ENCODE peak calls at places on chromosomes 6 and 20, in ten cellular contexts. H is kidney, U is GM12865, M is endothelial cell of umbilical vein, W is fibroblast of lung, Q is transverse colon, F is body of pancreas, T is NT2/D1, D is AG04450, K is sigmoid colon. A is an unnamed sample.

GRCh38 chr20:34515484-34516037 is 661 bp upstream of the DYNLRB1 start:
- DNase-seq in H (peak), U (peak), M (no peak), W (peak), Q (peak), F (peak), T (peak), D (no peak), K (peak), A (peak)

GRCh38 chr6:68559716-68560115 is 75.4 kb upstream of the ADGRB3 start:
- DNase-seq in H (no peak), U (no peak), M (no peak), W (peak), Q (no peak), F (no peak), T (peak), D (no peak), K (no peak), A (peak)

GRCh38 chr6:67047996-67048395 is 1341.0 kb upstream of the EYS start:
- DNase-seq in H (no peak), U (no peak), M (no peak), W (no peak), Q (no peak), F (no peak), T (no peak), D (no peak), K (no peak), A (no peak)

GRCh38 chr6:19569563-19569962 is 267.6 kb upstream of the ID4 start:
- DNase-seq in H (no peak), U (no peak), M (no peak), W (no peak), Q (no peak), F (no peak), T (no peak), D (no peak), K (no peak), A (peak)

GRCh38 chr6:30006170-30007131 is 54.6 kb upstream of the POLR1H start:
- DNase-seq in H (peak), U (no peak), M (no peak), W (no peak), Q (peak), F (peak), T (no peak), D (no peak), K (peak), A (no peak)

GRCh38 chr6:161836643-161837448 is 563.0 kb upstream of the AGPAT4 start:
- DNase-seq in H (no peak), U (no peak), M (no peak), W (peak), Q (no peak), F (peak), T (no peak), D (no peak), K (no peak), A (no peak)

GRCh38 chr20:20665200-20665599 is 47.2 kb downstream of the RALGAPA2 start:
- DNase-seq in H (no peak), U (no peak), M (peak), W (no peak), Q (no peak), F (no peak), T (no peak), D (no peak), K (no peak), A (no peak)

GRCh38 chr20:24977336-24977735 is 15.2 kb downstream of the APMAP start:
- DNase-seq in H (no peak), U (no peak), M (no peak), W (no peak), Q (no peak), F (no peak), T (no peak), D (no peak), K (peak), A (no peak)

GRCh38 chr20:10637563-10637962 is 36.2 kb downstream of the JAG1 start:
- DNase-seq in H (no peak), U (no peak), M (peak), W (no peak), Q (no peak), F (no peak), T (peak), D (no peak), K (no peak), A (no peak)

GRCh38 chr6:24766685-24767462 is 7.9 kb upstream of the GMNN start:
- DNase-seq in H (no peak), U (peak), M (peak), W (peak), Q (no peak), F (no peak), T (no peak), D (no peak), K (no peak), A (no peak)

GRCh38 chr20:51303731-51304670 is 238.5 kb downstream of the NFATC2 start:
- DNase-seq in H (no peak), U (no peak), M (no peak), W (no peak), Q (no peak), F (no peak), T (no peak), D (no peak), K (no peak), A (peak)

GRCh38 chr6:30841644-30842504 is 42.4 kb upstream of the DDR1 start:
- DNase-seq in H (no peak), U (no peak), M (no peak), W (peak), Q (no peak), F (peak), T (no peak), D (no peak), K (no peak), A (no peak)

GRCh38 chr20:61699184-61700066 is 366.3 kb downstream of the TAF4 start:
- DNase-seq in H (peak), U (no peak), M (no peak), W (peak), Q (no peak), F (no peak), T (no peak), D (no peak), K (no peak), A (no peak)

GRCh38 chr6:6730831-6731230 is 142.3 kb downstream of the LY86 start:
- DNase-seq in H (no peak), U (no peak), M (peak), W (peak), Q (no peak), F (no peak), T (no peak), D (peak), K (peak), A (peak)

GRCh38 chr6:13336553-13336952 is 8.2 kb upstream of the TBC1D7 start:
- DNase-seq in H (peak), U (peak), M (peak), W (peak), Q (peak), F (peak), T (peak), D (peak), K (peak), A (peak)

GRCh38 chr20:17972121-17972520 is 3.3 kb downstream of the MGME1 start:
- DNase-seq in H (no peak), U (no peak), M (peak), W (no peak), Q (no peak), F (no peak), T (no peak), D (no peak), K (no peak), A (no peak)

GRCh38 chr6:29926795-29927427 is 15.4 kb upstream of the HLA-A start:
- DNase-seq in H (peak), U (peak), M (peak), W (peak), Q (peak), F (peak), T (no peak), D (no peak), K (peak), A (no peak)

GRCh38 chr6:157832250-157832967 is 9.4 kb downstream of the SNX9 start:
- DNase-seq in H (no peak), U (no peak), M (no peak), W (peak), Q (no peak), F (no peak), T (no peak), D (no peak), K (no peak), A (no peak)
- H3K4me3 ChIP-seq in H (no peak), U (no peak), M (no peak), W (no peak), Q (no peak), F (no peak), T (no peak), D (no peak), K (no peak), A (no peak)

GRCh38 chr6:139533573-139534471 is 159.4 kb upstream of the CITED2 start:
- DNase-seq in H (peak), U (no peak), M (peak), W (peak), Q (peak), F (peak), T (no peak), D (peak), K (no peak), A (no peak)

GRCh38 chr6:139530551-139530950 is 156.1 kb upstream of the CITED2 start:
- DNase-seq in H (no peak), U (no peak), M (no peak), W (no peak), Q (no peak), F (no peak), T (no peak), D (no peak), K (no peak), A (no peak)

GRCh38 chr6:139531148-139531547 is 156.7 kb upstream of the CITED2 start:
- DNase-seq in H (no peak), U (peak), M (no peak), W (peak), Q (peak), F (no peak), T (no peak), D (no peak), K (no peak), A (no peak)

GRCh38 chr6:139533166-139533565 is 158.7 kb upstream of the CITED2 start:
- DNase-seq in H (no peak), U (no peak), M (no peak), W (no peak), Q (no peak), F (no peak), T (no peak), D (no peak), K (no peak), A (no peak)

DNA sequence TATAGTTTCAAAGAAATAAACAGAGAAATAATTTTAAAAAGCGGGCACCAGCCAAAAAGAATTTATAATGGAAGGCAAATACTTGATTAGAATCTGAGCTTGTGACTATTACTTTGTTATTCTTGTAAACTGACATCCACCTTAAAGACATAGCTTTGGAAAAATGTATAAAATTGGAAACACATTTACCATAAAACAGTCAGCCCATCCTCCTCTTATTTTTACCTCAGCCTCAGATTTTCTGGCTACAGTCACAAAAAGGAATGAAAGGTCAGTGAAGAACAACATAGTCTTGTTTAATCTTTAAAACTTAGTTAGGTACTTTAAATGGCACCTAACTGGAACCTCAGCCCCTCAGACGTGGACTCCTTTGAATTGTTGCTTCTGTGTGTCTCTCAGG is 157.3 kb upstream of the CITED2 start:
- DNase-seq in H (no peak), U (no peak), M (no peak), W (no peak), Q (no peak), F (no peak), T (no peak), D (no peak), K (no peak), A (no peak)
- H3K4me3 ChIP-seq in H (no peak), U (no peak), M (no peak), W (no peak), Q (no peak), F (no peak), T (no peak), D (no peak), K (no peak), A (no peak)

GRCh38 chr20:9070304-9070703 is 1.4 kb downstream of the PLCB4 start:
- DNase-seq in H (no peak), U (no peak), M (no peak), W (no peak), Q (no peak), F (no peak), T (no peak), D (no peak), K (no peak), A (no peak)
- H3K4me3 ChIP-seq in H (no peak), U (no peak), M (no peak), W (peak), Q (no peak), F (no peak), T (no peak), D (no peak), K (no peak), A (no peak)

GRCh38 chr20:62736407-62737071 is 27.9 kb downstream of the NTSR1 start:
- DNase-seq in H (peak), U (no peak), M (no peak), W (no peak), Q (peak), F (no peak), T (no peak), D (no peak), K (no peak), A (no peak)

GRCh38 chr20:62736026-62736406 is 27.4 kb downstream of the NTSR1 start:
- DNase-seq in H (peak), U (no peak), M (no peak), W (no peak), Q (peak), F (no peak), T (no peak), D (no peak), K (no peak), A (no peak)

GRCh38 chr20:62737971-62738881 is 29.6 kb downstream of the NTSR1 start:
- DNase-seq in H (peak), U (no peak), M (no peak), W (no peak), Q (peak), F (no peak), T (no peak), D (no peak), K (no peak), A (no peak)

GRCh38 chr20:62739067-62739466 is 30.4 kb downstream of the NTSR1 start:
- DNase-seq in H (peak), U (no peak), M (no peak), W (no peak), Q (peak), F (no peak), T (no peak), D (no peak), K (peak), A (no peak)

DNA sequence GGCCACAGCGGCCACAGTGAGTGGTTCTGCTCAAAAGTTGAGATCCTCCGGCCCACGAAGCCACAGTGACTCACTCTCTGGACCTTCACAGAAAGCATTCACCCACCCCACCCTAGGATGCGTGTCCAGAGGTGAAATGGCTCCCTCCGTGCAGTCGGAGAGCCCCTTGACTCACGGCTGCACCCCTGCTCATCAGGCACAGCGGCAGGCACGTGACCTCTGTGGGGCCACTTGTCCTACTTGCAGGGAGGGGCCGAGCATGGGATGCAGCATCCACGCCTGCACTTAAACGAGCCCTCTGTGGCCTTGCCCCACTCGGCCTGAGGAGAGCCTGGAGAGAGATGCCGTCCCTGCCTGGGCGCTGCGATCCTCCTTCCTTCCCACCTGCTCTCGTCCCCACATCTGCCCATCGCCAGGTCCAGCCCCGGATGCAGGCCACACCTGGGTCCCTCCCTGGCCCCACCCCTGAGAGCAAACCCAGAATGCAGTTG is 28.7 kb downstream of the NTSR1 start:
- DNase-seq in H (no peak), U (no peak), M (no peak), W (peak), Q (peak), F (no peak), T (no peak), D (no peak), K (no peak), A (no peak)
- H3K4me3 ChIP-seq in H (no peak), U (no peak), M (no peak), W (no peak), Q (no peak), F (no peak), T (no peak), D (no peak), K (no peak), A (no peak)

GRCh38 chr6:89034586-89035251 is 45.8 kb upstream of the PNRC1 start:
- DNase-seq in H (no peak), U (no peak), M (no peak), W (peak), Q (no peak), F (no peak), T (peak), D (no peak), K (peak), A (peak)
- H3K4me3 ChIP-seq in H (peak), U (no peak), M (no peak), W (no peak), Q (no peak), F (no peak), T (no peak), D (peak), K (no peak), A (no peak)

DNA sequence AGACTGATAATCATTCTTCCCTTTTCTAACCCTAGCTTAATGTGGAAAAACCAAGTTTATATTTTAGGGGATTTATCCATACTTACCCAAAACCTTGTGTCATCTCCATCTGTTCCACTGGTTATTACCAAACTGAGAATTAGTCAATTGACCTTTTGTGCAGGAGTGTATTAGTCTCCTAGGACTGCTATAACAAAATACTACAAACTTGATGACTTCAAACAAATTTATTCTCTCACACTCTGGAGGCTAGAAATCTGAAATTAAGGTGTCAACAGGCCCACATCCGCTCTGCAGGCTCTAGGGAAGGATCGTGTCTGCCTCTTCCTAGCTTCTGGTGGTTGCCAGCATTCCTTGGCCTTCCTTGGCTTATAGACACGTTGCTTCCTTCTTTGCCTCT is 12.7 kb upstream of the GMDS start:
- DNase-seq in H (no peak), U (no peak), M (no peak), W (no peak), Q (no peak), F (no peak), T (no peak), D (no peak), K (no peak), A (no peak)
- H3K4me3 ChIP-seq in H (no peak), U (no peak), M (no peak), W (no peak), Q (no peak), F (no peak), T (no peak), D (no peak), K (no peak), A (no peak)

GRCh38 chr20:46363874-46364669 is 42.3 kb downstream of the ELMO2 start:
- DNase-seq in H (peak), U (peak), M (peak), W (peak), Q (peak), F (peak), T (peak), D (peak), K (peak), A (peak)

GRCh38 chr20:46362931-46363872 is 43.2 kb downstream of the ELMO2 start:
- DNase-seq in H (no peak), U (peak), M (no peak), W (no peak), Q (no peak), F (no peak), T (no peak), D (no peak), K (no peak), A (no peak)

GRCh38 chr20:46361386-46361785 is 45.0 kb downstream of the ELMO2 start:
- DNase-seq in H (no peak), U (no peak), M (no peak), W (no peak), Q (no peak), F (no peak), T (no peak), D (no peak), K (no peak), A (no peak)

GRCh38 chr20:46359233-46359751 is 47.1 kb downstream of the ELMO2 start:
- DNase-seq in H (no peak), U (peak), M (no peak), W (no peak), Q (no peak), F (no peak), T (no peak), D (no peak), K (no peak), A (no peak)

GRCh38 chr20:46361811-46362210 is 44.6 kb downstream of the ELMO2 start:
- DNase-seq in H (no peak), U (no peak), M (no peak), W (no peak), Q (no peak), F (no peak), T (no peak), D (no peak), K (no peak), A (no peak)
- H3K4me3 ChIP-seq in H (no peak), U (no peak), M (no peak), W (no peak), Q (no peak), F (no peak), T (no peak), D (no peak), K (no peak), A (no peak)

GRCh38 chr6:165807249-165807951 is 144.4 kb upstream of the PDE10A start:
- DNase-seq in H (no peak), U (no peak), M (no peak), W (no peak), Q (no peak), F (no peak), T (no peak), D (no peak), K (no peak), A (no peak)

GRCh38 chr6:165805604-165806003 is 142.6 kb upstream of the PDE10A start:
- DNase-seq in H (no peak), U (no peak), M (no peak), W (no peak), Q (no peak), F (no peak), T (no peak), D (no peak), K (no peak), A (no peak)

GRCh38 chr6:165805067-165805525 is 142.1 kb upstream of the PDE10A start:
- DNase-seq in H (peak), U (no peak), M (no peak), W (no peak), Q (no peak), F (no peak), T (no peak), D (no peak), K (no peak), A (no peak)

GRCh38 chr6:165806126-165806810 is 143.2 kb upstream of the PDE10A start:
- DNase-seq in H (no peak), U (no peak), M (no peak), W (no peak), Q (no peak), F (no peak), T (no peak), D (no peak), K (no peak), A (no peak)

DNA sequence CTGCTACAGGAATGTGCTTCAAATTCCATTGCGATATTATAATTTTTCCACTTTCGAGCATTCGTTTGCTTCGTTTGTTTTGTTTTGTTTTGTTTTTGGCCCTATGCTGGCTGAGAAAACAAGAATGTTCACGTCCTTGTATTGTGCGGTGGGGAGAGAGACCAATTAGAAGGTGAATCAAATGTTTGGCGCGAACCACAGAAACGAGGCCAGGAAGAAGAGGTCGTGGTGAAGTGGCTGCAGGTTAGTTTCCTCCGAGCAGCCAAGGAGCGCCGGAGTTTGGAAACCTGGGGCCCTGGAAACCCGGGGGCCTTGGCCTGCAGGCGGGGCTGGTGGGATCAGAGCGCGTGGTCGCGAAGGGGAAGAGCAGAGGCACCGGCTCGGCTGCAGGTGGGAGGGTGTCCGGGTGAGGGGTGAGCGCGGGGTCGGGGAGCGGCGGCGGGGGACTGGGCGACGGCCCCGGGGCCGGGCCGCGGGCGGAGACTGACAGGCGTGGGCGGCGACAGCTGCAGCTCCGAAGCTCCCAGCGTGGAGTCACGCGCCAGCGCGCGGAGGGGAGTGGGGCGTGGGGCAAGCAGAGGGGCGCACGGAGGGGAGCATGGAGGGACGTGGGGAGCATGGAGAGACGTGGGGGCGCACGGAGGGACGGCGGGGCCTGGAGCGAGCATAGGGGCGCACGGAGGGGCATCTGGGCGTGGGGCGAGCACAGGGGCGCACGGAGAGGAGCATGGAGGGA is 141.5 kb upstream of the PDE10A start:
- DNase-seq in H (peak), U (no peak), M (peak), W (peak), Q (no peak), F (no peak), T (no peak), D (no peak), K (no peak), A (no peak)
- H3K4me3 ChIP-seq in H (peak), U (no peak), M (no peak), W (no peak), Q (peak), F (no peak), T (no peak), D (peak), K (peak), A (no peak)